ENCODE peak calls at places on chromosomes 1 and 21, in five cellular contexts. S is Peyer's patch, G is lower lobe of right lung, N is K562, Y is tibial artery. E is an unnamed sample.

GRCh38 chr1:39021431-39021830 is 4.7 kb upstream of the NDUFS5 start:
- DNase-seq in S (no peak), G (no peak), N (no peak), Y (no peak), E (no peak)

GRCh38 chr21:43664358-43664757 is 5.0 kb downstream of the RRP1B start:
- DNase-seq in S (no peak), G (no peak), N (no peak), Y (no peak), E (no peak)

GRCh38 chr1:156676820-156677615 is at the start of gene NES:
- DNase-seq in S (no peak), G (no peak), N (peak; percentile 92), Y (peak; percentile 58), E (no peak)

GRCh38 chr1:58883888-58884482 is 100.1 kb upstream of the JUN start:
- DNase-seq in S (no peak), G (no peak), N (peak; percentile 83), Y (no peak), E (no peak)

GRCh38 chr1:203039609-203040517 is 13.6 kb downstream of the PPFIA4 start:
- DNase-seq in S (no peak), G (no peak), N (peak; percentile 40), Y (no peak), E (no peak)

GRCh38 chr1:235069577-235070563 is 58.8 kb downstream of the TOMM20 start:
- DNase-seq in S (no peak), G (peak; percentile 85), N (no peak), Y (peak; percentile 76), E (no peak)

GRCh38 chr1:94438692-94439276 is 20.6 kb downstream of the ABCD3 start:
- DNase-seq in S (no peak), G (no peak), N (no peak), Y (no peak), E (no peak)

GRCh38 chr1:67754526-67754920 is 69.5 kb downstream of the GADD45A start:
- DNase-seq in S (no peak), G (no peak), N (no peak), Y (no peak), E (no peak)

GRCh38 chr1:11539850-11540772 is 61.2 kb downstream of the DISP3 start:
- DNase-seq in S (no peak), G (no peak), N (no peak), Y (no peak), E (no peak)

GRCh38 chr1:205376739-205377138 is 20.0 kb upstream of the KLHDC8A start:
- DNase-seq in S (no peak), G (no peak), N (no peak), Y (no peak), E (no peak)

GRCh38 chr1:33036051-33036525 is 595 bp downstream of the AK2 start:
- DNase-seq in S (no peak), G (no peak), N (peak; percentile 60), Y (no peak), E (no peak)

GRCh38 chr1:55257958-55258357 is 42.8 kb upstream of the USP24 start:
- DNase-seq in S (peak; percentile 71), G (no peak), N (no peak), Y (no peak), E (no peak)

GRCh38 chr21:14737922-14738321 is 191.8 kb upstream of the SAMSN1 start:
- DNase-seq in S (peak; percentile 43), G (no peak), N (peak; percentile 39), Y (no peak), E (no peak)

GRCh38 chr1:44592208-44593145 is 81.8 kb downstream of the TMEM53 start:
- DNase-seq in S (no peak), G (no peak), N (no peak), Y (no peak), E (no peak)

GRCh38 chr21:36388835-36389234 is 3.6 kb downstream of the CHAF1B start:
- DNase-seq in S (no peak), G (no peak), N (no peak), Y (no peak), E (no peak)

GRCh38 chr1:168362991-168363390 is 82.3 kb downstream of the TBX19 start:
- DNase-seq in S (no peak), G (no peak), N (no peak), Y (no peak), E (no peak)

GRCh38 chr1:18643154-18644012 is 12.7 kb downstream of the PAX7 start:
- DNase-seq in S (no peak), G (no peak), N (no peak), Y (no peak), E (no peak)

GRCh38 chr1:51648180-51649109 is 31.6 kb downstream of the OSBPL9 start:
- DNase-seq in S (no peak), G (no peak), N (peak; percentile 71), Y (peak; percentile 48), E (no peak)

GRCh38 chr1:181064030-181064594 is 24.4 kb upstream of the IER5 start:
- DNase-seq in S (no peak), G (no peak), N (no peak), Y (no peak), E (no peak)

GRCh38 chr21:43321611-43322010 is 105.3 kb downstream of the SIK1 start:
- DNase-seq in S (no peak), G (no peak), N (no peak), Y (no peak), E (no peak)

GRCh38 chr21:23507501-23507900 is 2099.8 kb downstream of the MRPL39 start:
- DNase-seq in S (no peak), G (no peak), N (no peak), Y (no peak), E (no peak)

GRCh38 chr1:234722904-234723588 is 113.1 kb upstream of the IRF2BP2 start:
- DNase-seq in S (no peak), G (no peak), N (peak; percentile 60), Y (peak; percentile 89), E (no peak)

GRCh38 chr1:150110066-150110465 is 39.6 kb upstream of the PLEKHO1 start:
- DNase-seq in S (no peak), G (no peak), N (no peak), Y (no peak), E (no peak)

GRCh38 chr1:165851034-165851658 is 23.7 kb downstream of the UCK2 start:
- DNase-seq in S (no peak), G (no peak), N (no peak), Y (no peak), E (no peak)

DNA sequence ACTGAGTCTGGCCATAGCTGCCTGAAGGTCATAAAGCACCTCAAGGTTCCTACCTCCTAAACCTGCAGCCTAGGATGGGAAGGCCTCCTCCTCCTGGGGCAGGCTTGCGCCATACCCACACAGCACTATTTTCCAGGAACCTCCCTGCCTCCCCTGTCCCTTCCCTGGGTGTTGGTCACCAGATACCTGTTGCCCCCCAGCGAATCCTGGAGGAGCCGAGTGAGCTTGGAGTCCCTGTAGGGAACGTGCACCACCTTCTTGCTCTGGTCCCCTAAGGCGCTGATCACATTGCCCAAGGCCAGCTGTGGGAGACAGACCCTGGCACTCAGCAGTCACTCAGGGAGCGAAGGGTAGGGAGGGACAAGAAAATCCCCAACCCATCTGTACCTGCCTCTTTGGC is 19.4 kb downstream of the KIF21B start:
- DNase-seq in S (no peak), G (no peak), N (no peak), Y (no peak), E (no peak)
- H3K36me3 ChIP-seq in S (no peaks in the 10 kb centered on the region), G (peaks cover 23% of the 10 kb centered on the region), N (no peaks in the 10 kb centered on the region), Y (peaks cover 4% of the 10 kb centered on the region), E (no peaks in the 10 kb centered on the region)

GRCh38 chr1:31657020-31657804 is 12.5 kb upstream of the PEF1 start:
- DNase-seq in S (no peak), G (no peak), N (no peak), Y (no peak), E (no peak)
- TF ChIP-seq CTCF in S (no peak), G (no peak), N (no peak), Y (no peak), E (no peak)

GRCh38 chr21:29064850-29065481 is 8.5 kb downstream of the CCT8 start:
- DNase-seq in S (no peak), G (no peak), N (no peak), Y (no peak), E (no peak)
- H3K36me3 ChIP-seq in S (no peaks in the 10 kb centered on the region), G (peaks cover 100% of the 10 kb centered on the region), N (peaks cover 98% of the 10 kb centered on the region), Y (peaks cover 86% of the 10 kb centered on the region), E (no peaks in the 10 kb centered on the region)

GRCh38 chr21:35026617-35027557 is 22.2 kb downstream of the RUNX1 start:
- DNase-seq in S (peak; percentile 84), G (peak; percentile 88), N (peak; percentile 84), Y (peak; percentile 59), E (no peak)
- TF ChIP-seq CTCF in S (no peak), G (no peak), N (no peak), Y (no peak), E (no peak)

DNA sequence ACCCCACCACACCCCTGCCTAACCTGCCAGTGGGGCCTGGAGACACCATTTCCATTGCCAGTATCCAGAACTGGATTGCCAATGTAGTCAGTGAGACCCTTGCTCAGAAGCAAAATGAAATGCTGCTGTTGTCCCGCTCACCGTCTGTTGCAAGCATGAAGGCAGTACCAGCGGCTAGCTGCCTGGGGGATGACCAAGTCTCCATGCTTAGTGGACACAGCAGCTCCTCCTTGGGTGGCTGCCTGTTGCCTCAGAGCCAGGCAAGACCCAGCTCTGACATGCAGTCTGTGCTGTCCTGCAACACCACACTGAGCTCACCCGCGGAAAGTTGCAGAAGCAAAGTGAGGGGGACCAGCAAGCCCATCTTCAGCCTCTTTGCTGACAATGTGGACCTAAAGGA is 33.4 kb downstream of the STYXL2 start:
- DNase-seq in S (no peak), G (no peak), N (no peak), Y (no peak), E (peak; percentile 65)
- H3K36me3 ChIP-seq in S (no peaks in the 10 kb centered on the region), G (no peaks in the 10 kb centered on the region), N (no peaks in the 10 kb centered on the region), Y (no peaks in the 10 kb centered on the region), E (no peaks in the 10 kb centered on the region)